ENCODE peak calls at places on chromosomes 5 and 9, in four cellular contexts. H is heart right ventricle, M is DMS 273 treated with DMSO at 0.1 percent for 48 hours, Q is psoas muscle. S is an unnamed sample.
A peak's percentile ranks its signal among the peaks of the same experiment; 100 is the strongest.

GRCh38 chr9:129669141-129669718 is 3.8 kb downstream of the PRRX2 start:
- DNase-seq in Q (no peak), M (no peak), H (no peak), S (no peak)

GRCh38 chr5:176470539-176470938 is 22.4 kb downstream of the FAF2 start:
- DNase-seq in M (no peak), Q (no peak), H (no peak), S (no peak)

GRCh38 chr9:38073882-38074281 is 4.9 kb upstream of the SHB start:
- DNase-seq in M (no peak), Q (no peak), H (no peak), S (no peak)

GRCh38 chr5:178547052-178547666 is 43.0 kb downstream of the COL23A1 start:
- DNase-seq in H (no peak), Q (no peak), M (no peak), S (no peak)

GRCh38 chr5:107719207-107719606 is 48.5 kb upstream of the EFNA5 start:
- DNase-seq in Q (no peak), H (no peak), M (no peak), S (no peak)

GRCh38 chr9:98924971-98925820 is 18.5 kb upstream of the COL15A1 start:
- DNase-seq in Q (no peak), M (no peak), H (no peak), S (no peak)

GRCh38 chr5:76766746-76767145 is 50.8 kb downstream of the F2R start:
- DNase-seq in H (no peak), M (no peak), Q (no peak), S (no peak)

GRCh38 chr9:72478993-72479392 is 42.4 kb upstream of the TMC1 start:
- DNase-seq in H (no peak), Q (no peak), M (no peak), S (no peak)

GRCh38 chr9:70477146-70477745 is 62.8 kb upstream of the KLF9 start:
- DNase-seq in M (no peak), Q (no peak), H (no peak), S (no peak)

GRCh38 chr9:7844283-7844682 is 44.7 kb upstream of the DMAC1 start:
- DNase-seq in H (no peak), Q (no peak), M (no peak), S (no peak)

GRCh38 chr5:67699560-67699959 is 503.0 kb upstream of the CD180 start:
- DNase-seq in M (no peak), H (no peak), Q (no peak), S (no peak)

GRCh38 chr5:126483156-126483555 is 59.9 kb downstream of the GRAMD2B start:
- DNase-seq in H (no peak), Q (no peak), M (peak; percentile 23), S (no peak)

GRCh38 chr9:89667730-89668129 is 62.9 kb downstream of the GADD45G start:
- DNase-seq in Q (no peak), H (no peak), M (no peak), S (no peak)

GRCh38 chr9:109289931-109290330 is 30.9 kb downstream of the EPB41L4B start:
- DNase-seq in Q (no peak), H (no peak), M (no peak), S (no peak)

GRCh38 chr5:126044111-126044668 is 379.0 kb upstream of the GRAMD2B start:
- DNase-seq in M (no peak), Q (no peak), H (peak; percentile 57), S (no peak)

GRCh38 chr9:74951725-74952151 is 974 bp downstream of the C9orf40 start:
- DNase-seq in H (peak; percentile 38), M (no peak), Q (peak; percentile 35), S (peak; percentile 32)

GRCh38 chr5:57692582-57693487 is 210.2 kb upstream of the ACTBL2 start:
- DNase-seq in H (peak; percentile 74), M (no peak), Q (peak; percentile 74), S (no peak)

GRCh38 chr5:156824800-156825199 is 25.3 kb upstream of the PPP1R2B start:
- DNase-seq in H (peak; percentile 27), M (peak; percentile 51), Q (no peak), S (no peak)

GRCh38 chr5:137091473-137091872 is 407.7 kb downstream of the SPOCK1 start:
- DNase-seq in H (peak; percentile 10), M (no peak), Q (no peak), S (no peak)

GRCh38 chr5:132389453-132390286 is 20.2 kb downstream of the SLC22A5 start:
- DNase-seq in Q (peak; percentile 68), H (no peak), M (no peak), S (peak; percentile 37)

GRCh38 chr5:96652769-96653455 is 9.3 kb upstream of the CAST start:
- DNase-seq in M (no peak), H (no peak), Q (no peak), S (no peak)

GRCh38 chr5:171647043-171647899 is 138.3 kb upstream of the SMIM23 start:
- DNase-seq in M (peak; percentile 23), Q (no peak), H (no peak), S (no peak)

GRCh38 chr9:117919594-117919993 is 215.4 kb downstream of the TLR4 start:
- DNase-seq in Q (no peak), M (peak; percentile 94), H (no peak), S (no peak)

GRCh38 chr9:33117816-33118215 is 41.3 kb upstream of the SMU1 start:
- DNase-seq in M (no peak), H (no peak), Q (no peak), S (no peak)

GRCh38 chr9:124347206-124347967 is 67.9 kb downstream of the PSMB7 start:
- DNase-seq in Q (no peak), M (no peak), H (no peak), S (no peak)

S was measured in caudate nucleus.